ENCODE peak calls at places on chromosomes 12 and 14, in seven cellular contexts. U is hepatocyte; B is stimulated activated effector memory CD8-positive, alpha-beta T cell treated with anti-CD3 and anti-CD28 coated beads, Interleukin-12 subunit alpha, Interleukin-12 subunit beta, amount 100 ng/mL, for 72 hours; E is T-helper 17 cell; R is stimulated activated CD4-positive, alpha-beta T cell treated with anti-CD3 and anti-CD28 coated beads, Interleukin-12 subunit alpha, Interleukin-12 subunit beta, amount 100 ng/mL, for 4 hours; L is ACHN; F is stimulated activated CD8-positive, alpha-beta memory T cell treated with anti-CD3 and anti-CD28 coated beads, Interleukin-15, amount 100 ng/mL, for 24 hours. K is an unnamed sample.

GRCh38 chr12:89163918-89164317 is 188.4 kb downstream of the DUSP6 start:
- DNase-seq in U (no peak), B (no peak), E (no peak), R (no peak), L (no peak), F (no peak), K (no peak)

GRCh38 chr12:114013601-114014345 is 47.6 kb upstream of the RBM19 start:
- DNase-seq in U (peak; percentile 74), B (no peak), E (no peak), R (no peak), L (peak; percentile 34), F (no peak), K (no peak)

GRCh38 chr14:73740921-73741326 is 26.7 kb upstream of the PNMA1 start:
- DNase-seq in U (peak; percentile 71), B (no peak), E (no peak), R (no peak), L (no peak), F (no peak), K (no peak)

GRCh38 chr14:22837059-22837749 is 819 bp downstream of the MMP14 start:
- DNase-seq in U (peak; percentile 79), B (no peak), E (no peak), R (no peak), L (peak; percentile 67), F (no peak), K (no peak)

GRCh38 chr14:64945431-64945830 is 2.9 kb upstream of the GPX2 start:
- DNase-seq in U (no peak), B (no peak), E (no peak), R (no peak), L (no peak), F (no peak), K (no peak)

GRCh38 chr14:93951798-93952540 is 24.4 kb downstream of the ASB2 start:
- DNase-seq in U (no peak), B (no peak), E (no peak), R (no peak), L (no peak), F (no peak), K (no peak)

GRCh38 chr12:119229837-119230236 is 51.1 kb downstream of the HSPB8 start:
- DNase-seq in U (peak; percentile 69), B (no peak), E (no peak), R (no peak), L (peak; percentile 44), F (no peak), K (peak; percentile 4)

GRCh38 chr12:93440043-93440835 is 1.5 kb downstream of the UBE2N start:
- DNase-seq in U (no peak), B (no peak), E (no peak), R (no peak), L (peak; percentile 21), F (no peak), K (no peak)

K was measured in epithelial cell of proximal tubule.